ENCODE peak calls at places on chromosomes 5 and 9, in seven cellular contexts. Y is OCI-LY7, I is GM20000, H is fibroblast of lung, J is keratinocyte, F is astrocyte, P is mammary epithelial cell. N is an unnamed sample.

GRCh38 chr9:93710370-93710723 is 134.0 kb downstream of the PHF2 start:
- DNase-seq in H (no peak), J (no peak), F (no peak), Y (no peak), I (no peak), P (no peak), N (no peak)

GRCh38 chr5:5454405-5454804 is 31.9 kb downstream of the ICE1 start:
- DNase-seq in I (no peak), Y (no peak), J (no peak), P (no peak), H (no peak), F (no peak), N (no peak)

GRCh38 chr5:127950707-127951356 is 132.7 kb upstream of the SLC12A2 start:
- DNase-seq in P (no peak), J (no peak), H (no peak), I (no peak), Y (no peak), F (no peak), N (no peak)

GRCh38 chr9:96331236-96331947 is 29.4 kb upstream of the HSD17B3 start:
- DNase-seq in Y (no peak), J (peak; percentile 62), H (peak; percentile 84), I (no peak), P (peak; percentile 11), F (peak; percentile 76), N (no peak)

GRCh38 chr9:80811003-80811402 is 878.3 kb downstream of the TLE1 start:
- DNase-seq in J (no peak), F (peak; percentile 16), H (peak; percentile 36), I (no peak), P (peak; percentile 23), Y (no peak), N (peak; percentile 36)

GRCh38 chr9:79452265-79452664 is 119.5 kb upstream of the TLE4 start:
- DNase-seq in J (no peak), P (no peak), H (no peak), Y (no peak), F (no peak), I (no peak), N (no peak)

GRCh38 chr5:171419663-171420428 is 399 bp downstream of the FGF18 start:
- DNase-seq in H (peak; percentile 50), F (peak; percentile 23), Y (no peak), I (peak; percentile 66), P (no peak), J (no peak), N (no peak)

GRCh38 chr5:177446184-177447065 is at the start of gene PRR7:
- DNase-seq in I (peak; percentile 93), J (no peak), P (peak; percentile 60), F (peak; percentile 62), Y (peak; percentile 87), H (peak; percentile 79), N (peak; percentile 63)

GRCh38 chr5:88707216-88707965 is 175.6 kb downstream of the MEF2C start:
- DNase-seq in Y (no peak), P (no peak), F (peak; percentile 76), J (no peak), I (no peak), H (peak; percentile 81), N (no peak)

DNA sequence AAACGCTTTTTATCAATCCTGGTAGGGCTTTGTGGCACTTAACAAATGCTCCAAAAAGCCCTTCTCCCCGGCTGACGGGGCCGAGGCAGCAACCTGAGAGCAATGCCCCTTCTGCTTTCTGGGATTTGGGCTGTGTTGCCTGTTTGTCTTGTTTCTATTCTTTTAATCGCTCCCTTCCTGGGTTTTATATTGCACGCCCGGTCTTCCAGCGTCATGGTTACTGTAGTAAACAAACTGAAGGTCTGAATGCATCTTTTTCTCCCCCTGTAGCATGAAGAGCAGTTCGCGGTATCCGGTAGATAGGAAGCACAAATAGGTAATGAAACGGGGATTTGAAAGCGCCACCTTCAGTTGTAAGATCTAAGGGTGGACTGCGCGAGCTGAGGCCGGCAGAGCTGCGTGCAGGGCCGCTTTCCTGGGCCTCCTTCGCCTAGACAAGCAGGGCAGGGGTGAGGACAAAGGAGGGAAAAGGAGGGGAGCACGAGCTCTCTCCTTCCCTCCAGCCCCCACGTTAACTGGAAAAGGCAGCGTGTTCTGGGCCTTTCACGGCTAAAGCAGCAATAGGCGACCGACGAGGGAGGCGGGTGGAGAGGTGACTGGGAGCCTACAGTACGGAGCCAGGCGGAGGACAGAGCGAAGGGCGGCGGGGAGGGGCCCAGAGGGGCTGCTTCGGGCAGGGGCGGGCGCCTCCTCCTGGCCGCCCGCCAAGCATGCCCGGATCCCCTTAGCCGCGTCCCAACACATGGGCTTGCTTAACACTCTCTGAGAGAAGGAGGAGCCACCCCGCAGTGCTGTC is 49.3 kb upstream of the ZNF366 start:
- DNase-seq in H (peak; percentile 61), F (peak; percentile 46), Y (peak; percentile 3), J (no peak), I (peak; percentile 68), P (no peak), N (no peak)
- TF ChIP-seq CTCF in H (no peak), F (no peak), Y (no peak), J (peak; percentile 9), I (peak; percentile 35), P (no peak), N (no peak)

GRCh38 chr9:117624106-117624505 is 80.1 kb upstream of the TLR4 start:
- DNase-seq in I (no peak), P (no peak), F (no peak), H (no peak), J (no peak), Y (no peak), N (no peak)

GRCh38 chr9:117616436-117616835 is 87.8 kb upstream of the TLR4 start:
- DNase-seq in I (no peak), H (no peak), Y (no peak), P (no peak), F (no peak), J (no peak), N (no peak)

GRCh38 chr9:117625154-117625553 is 79.0 kb upstream of the TLR4 start:
- DNase-seq in H (no peak), Y (no peak), I (no peak), J (no peak), P (no peak), F (no peak), N (no peak)

GRCh38 chr9:117622347-117622746 is 81.9 kb upstream of the TLR4 start:
- DNase-seq in H (no peak), Y (no peak), F (no peak), J (no peak), I (no peak), P (no peak), N (no peak)
- TF ChIP-seq CTCF in H (no peak), Y (peak; percentile 31), F (no peak), J (no peak), I (no peak), P (peak; percentile 32), N (no peak)

GRCh38 chr5:45779874-45780671 is 83.9 kb upstream of the HCN1 start:
- DNase-seq in Y (no peak), H (no peak), F (no peak), I (no peak), J (no peak), P (no peak), N (no peak)

GRCh38 chr5:45772402-45772801 is 76.2 kb upstream of the HCN1 start:
- DNase-seq in Y (no peak), J (no peak), F (no peak), H (no peak), I (no peak), P (no peak), N (no peak)

DNA sequence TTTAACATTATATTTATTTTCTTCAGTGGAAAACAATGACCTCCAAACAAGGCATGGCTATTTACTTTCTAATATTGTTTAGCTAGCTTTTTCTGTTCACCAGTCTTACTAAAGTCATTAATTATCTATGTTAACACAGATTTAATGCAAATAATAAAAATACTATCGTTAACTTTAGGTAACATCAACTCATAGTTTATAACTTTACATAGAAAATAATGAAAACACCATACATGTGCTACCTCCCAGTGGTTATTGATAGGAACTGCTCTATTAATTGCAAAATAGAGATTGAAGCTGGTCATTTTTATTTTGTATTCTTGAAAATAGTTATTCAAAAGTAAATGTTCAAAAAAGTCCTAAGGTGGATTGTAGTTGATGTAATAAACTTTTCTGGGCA is 78.3 kb upstream of the HCN1 start:
- DNase-seq in Y (peak; percentile 0), F (no peak), J (no peak), H (no peak), P (no peak), I (no peak), N (peak; percentile 24)
- TF ChIP-seq CTCF in Y (peak; percentile 65), F (no peak), J (no peak), H (no peak), P (peak; percentile 7), I (no peak), N (peak; percentile 50)

GRCh38 chr9:86978986-86979385 is 31.7 kb upstream of the GAS1 start:
- DNase-seq in F (peak; percentile 11), I (no peak), P (no peak), J (no peak), Y (no peak), H (peak; percentile 24), N (peak; percentile 43)
- TF ChIP-seq CTCF in F (no peak), I (no peak), P (no peak), J (no peak), Y (no peak), H (no peak), N (no peak)

GRCh38 chr5:142167458-142167857 is 58.9 kb downstream of the NDFIP1 start:
- DNase-seq in F (no peak), P (no peak), Y (no peak), I (no peak), H (no peak), J (no peak), N (peak; percentile 24)
- TF ChIP-seq CTCF in F (no peak), P (no peak), Y (peak; percentile 19), I (no peak), H (no peak), J (no peak), N (peak; percentile 32)

DNA sequence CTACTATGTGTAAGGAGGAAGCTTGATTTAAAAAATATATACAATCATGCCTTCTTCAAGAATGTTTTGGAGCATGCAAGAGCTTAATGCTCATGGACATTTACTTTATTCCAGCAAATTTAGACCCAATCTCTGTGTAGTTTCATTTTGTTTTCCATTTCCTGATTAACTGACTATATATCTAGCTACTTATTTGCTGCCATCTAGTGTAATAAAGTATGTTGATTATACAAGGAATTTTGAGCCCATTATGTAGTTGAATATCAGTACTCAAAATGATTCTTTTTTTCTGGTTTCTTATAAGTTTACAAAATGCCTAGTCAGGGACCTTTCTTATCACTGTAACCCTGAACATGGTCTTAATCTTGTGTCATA is 100.0 kb upstream of the CCDC152 start:
- DNase-seq in I (no peak), J (no peak), P (peak; percentile 4), H (no peak), Y (peak; percentile 24), F (no peak), N (peak; percentile 18)
- TF ChIP-seq CTCF in I (no peak), J (peak; percentile 33), P (peak; percentile 19), H (no peak), Y (peak; percentile 64), F (no peak), N (peak; percentile 16)

DNA sequence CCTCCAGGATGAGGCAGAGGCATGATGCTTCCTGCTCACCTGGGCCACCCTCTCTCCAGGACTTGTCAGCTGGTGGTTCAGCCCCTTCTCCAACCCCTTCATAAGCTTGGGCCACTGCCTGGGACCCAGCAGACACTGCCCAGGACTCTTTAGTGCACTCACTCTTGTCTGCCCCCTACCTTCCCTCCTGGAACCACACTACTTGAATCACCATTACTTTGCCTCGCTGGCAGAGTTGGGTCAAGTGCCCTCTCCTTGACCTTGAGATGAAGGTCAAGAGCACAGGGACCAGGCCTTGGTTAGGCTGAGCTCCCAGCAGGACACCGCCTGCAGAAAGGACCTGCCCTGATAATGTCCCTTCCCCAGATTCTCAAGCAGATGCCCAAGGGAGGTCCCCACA is 8.5 kb upstream of the ENDOG start:
- DNase-seq in H (no peak), Y (no peak), J (no peak), F (no peak), I (no peak), P (no peak), N (no peak)
- TF ChIP-seq CTCF in H (no peak), Y (peak; percentile 37), J (no peak), F (no peak), I (no peak), P (no peak), N (no peak)

GRCh38 chr9:127585161-127585750 is 26.8 kb upstream of the STXBP1 start:
- DNase-seq in P (no peak), J (no peak), H (no peak), I (no peak), F (no peak), Y (no peak), N (peak; percentile 14)
- TF ChIP-seq CTCF in P (no peak), J (no peak), H (no peak), I (no peak), F (no peak), Y (no peak), N (no peak)